ENCODE peak calls at places on chromosomes 4 and X, in eight cellular contexts. One of them, this sample, is unnamed.
A peak's percentile ranks its signal among the peaks of the same experiment; 100 is the strongest.

GRCh38 chrX:48695524-48695875 is 1.0 kb upstream of the SUV39H1 start:
- DNase-seq in CD8-positive, alpha-beta T cell: no peak
- DNase-seq in lung: no peak
- DNase-seq in PC-3: peak; percentile 11
- DNase-seq in ascending aorta: no peak
- DNase-seq in cardiac muscle cell: no peak
- DNase-seq in transverse colon: no peak
- DNase-seq in PC-9: no peak
- DNase-seq in this sample: no peak

GRCh38 chr4:17578482-17578891 is 1.5 kb downstream of the LAP3 start:
- DNase-seq in PC-9: no peak
- DNase-seq in lung: no peak
- DNase-seq in transverse colon: no peak
- DNase-seq in CD8-positive, alpha-beta T cell: no peak
- DNase-seq in ascending aorta: no peak
- DNase-seq in cardiac muscle cell: no peak
- DNase-seq in PC-3: peak; percentile 1
- DNase-seq in this sample: no peak

GRCh38 chrX:150361777-150362351 is 1.3 kb upstream of the MAMLD1 start:
- DNase-seq in PC-3: peak; percentile 36
- DNase-seq in transverse colon: no peak
- DNase-seq in ascending aorta: no peak
- DNase-seq in CD8-positive, alpha-beta T cell: peak; percentile 55
- DNase-seq in cardiac muscle cell: no peak
- DNase-seq in lung: peak; percentile 25
- DNase-seq in PC-9: no peak
- DNase-seq in this sample: no peak

GRCh38 chr4:38170800-38171199 is 210.6 kb downstream of the PTTG2 start:
- DNase-seq in PC-3: peak; percentile 13
- DNase-seq in lung: no peak
- DNase-seq in CD8-positive, alpha-beta T cell: no peak
- DNase-seq in transverse colon: no peak
- DNase-seq in ascending aorta: no peak
- DNase-seq in PC-9: no peak
- DNase-seq in cardiac muscle cell: no peak
- DNase-seq in this sample: no peak

GRCh38 chrX:34299451-34299967 is 167.4 kb upstream of the FAM47A start:
- DNase-seq in PC-9: no peak
- DNase-seq in transverse colon: no peak
- DNase-seq in CD8-positive, alpha-beta T cell: no peak
- DNase-seq in PC-3: no peak
- DNase-seq in ascending aorta: no peak
- DNase-seq in lung: no peak
- DNase-seq in cardiac muscle cell: no peak
- DNase-seq in this sample: no peak

GRCh38 chrX:154712781-154713391 is 38.0 kb downstream of the GAB3 start:
- DNase-seq in CD8-positive, alpha-beta T cell: peak; percentile 58
- DNase-seq in ascending aorta: no peak
- DNase-seq in PC-9: peak; percentile 64
- DNase-seq in transverse colon: no peak
- DNase-seq in PC-3: peak; percentile 83
- DNase-seq in cardiac muscle cell: no peak
- DNase-seq in lung: no peak
- DNase-seq in this sample: no peak

GRCh38 chrX:133965321-133965720 is 20.1 kb downstream of the GPC3 start:
- DNase-seq in CD8-positive, alpha-beta T cell: no peak
- DNase-seq in ascending aorta: no peak
- DNase-seq in PC-3: no peak
- DNase-seq in PC-9: no peak
- DNase-seq in cardiac muscle cell: no peak
- DNase-seq in transverse colon: no peak
- DNase-seq in lung: no peak
- DNase-seq in this sample: no peak

GRCh38 chrX:38871129-38872029 is 70.1 kb downstream of the MID1IP1 start:
- DNase-seq in CD8-positive, alpha-beta T cell: no peak
- DNase-seq in ascending aorta: no peak
- DNase-seq in PC-9: no peak
- DNase-seq in PC-3: no peak
- DNase-seq in cardiac muscle cell: no peak
- DNase-seq in transverse colon: no peak
- DNase-seq in lung: no peak
- DNase-seq in this sample: no peak

GRCh38 chr4:44016582-44017421 is 431.8 kb downstream of the KCTD8 start:
- DNase-seq in CD8-positive, alpha-beta T cell: no peak
- DNase-seq in cardiac muscle cell: no peak
- DNase-seq in PC-9: no peak
- DNase-seq in PC-3: no peak
- DNase-seq in transverse colon: no peak
- DNase-seq in ascending aorta: no peak
- DNase-seq in lung: no peak
- DNase-seq in this sample: no peak

GRCh38 chrX:154355776-154356140 is 18.7 kb downstream of the FLNA start:
- DNase-seq in cardiac muscle cell: no peak
- DNase-seq in PC-3: no peak
- DNase-seq in ascending aorta: no peak
- DNase-seq in lung: no peak
- DNase-seq in CD8-positive, alpha-beta T cell: no peak
- DNase-seq in transverse colon: no peak
- DNase-seq in PC-9: no peak
- DNase-seq in this sample: no peak

GRCh38 chr4:64230709-64231310 is 178.4 kb downstream of the TECRL start:
- DNase-seq in CD8-positive, alpha-beta T cell: no peak
- DNase-seq in cardiac muscle cell: peak; percentile 28
- DNase-seq in PC-3: peak; percentile 15
- DNase-seq in ascending aorta: no peak
- DNase-seq in lung: no peak
- DNase-seq in PC-9: no peak
- DNase-seq in transverse colon: no peak
- DNase-seq in this sample: no peak

GRCh38 chr4:108725457-108725856 is 37.4 kb downstream of the ETNPPL start:
- DNase-seq in lung: no peak
- DNase-seq in CD8-positive, alpha-beta T cell: no peak
- DNase-seq in PC-9: no peak
- DNase-seq in transverse colon: no peak
- DNase-seq in PC-3: peak; percentile 12
- DNase-seq in ascending aorta: no peak
- DNase-seq in cardiac muscle cell: no peak
- DNase-seq in this sample: no peak

GRCh38 chr4:156968479-156968984 is 3.1 kb downstream of the PDGFC start:
- DNase-seq in cardiac muscle cell: peak; percentile 69
- DNase-seq in transverse colon: peak; percentile 70
- DNase-seq in ascending aorta: peak; percentile 85
- DNase-seq in lung: peak; percentile 71
- DNase-seq in PC-9: peak; percentile 38
- DNase-seq in CD8-positive, alpha-beta T cell: no peak
- DNase-seq in PC-3: peak; percentile 81
- DNase-seq in this sample: no peak

GRCh38 chr4:3043272-3044020 is 30.9 kb downstream of the HTT-AS start:
- DNase-seq in transverse colon: no peak
- DNase-seq in PC-3: no peak
- DNase-seq in lung: no peak
- DNase-seq in CD8-positive, alpha-beta T cell: no peak
- DNase-seq in cardiac muscle cell: no peak
- DNase-seq in PC-9: no peak
- DNase-seq in ascending aorta: peak; percentile 40
- DNase-seq in this sample: no peak

GRCh38 chr4:3040447-3041191 is 33.7 kb downstream of the HTT-AS start:
- DNase-seq in PC-9: no peak
- DNase-seq in transverse colon: no peak
- DNase-seq in lung: no peak
- DNase-seq in cardiac muscle cell: no peak
- DNase-seq in PC-3: no peak
- DNase-seq in CD8-positive, alpha-beta T cell: no peak
- DNase-seq in ascending aorta: peak; percentile 58
- DNase-seq in this sample: no peak

GRCh38 chr4:3039706-3040366 is 34.5 kb downstream of the HTT-AS start:
- DNase-seq in transverse colon: no peak
- DNase-seq in PC-3: no peak
- DNase-seq in cardiac muscle cell: no peak
- DNase-seq in ascending aorta: peak; percentile 40
- DNase-seq in PC-9: no peak
- DNase-seq in lung: no peak
- DNase-seq in CD8-positive, alpha-beta T cell: no peak
- DNase-seq in this sample: no peak

GRCh38 chr4:3042226-3042625 is 32.1 kb downstream of the HTT-AS start:
- DNase-seq in PC-3: no peak
- DNase-seq in transverse colon: no peak
- DNase-seq in lung: no peak
- DNase-seq in ascending aorta: peak; percentile 45
- DNase-seq in PC-9: no peak
- DNase-seq in CD8-positive, alpha-beta T cell: no peak
- DNase-seq in cardiac muscle cell: no peak
- DNase-seq in this sample: no peak

DNA sequence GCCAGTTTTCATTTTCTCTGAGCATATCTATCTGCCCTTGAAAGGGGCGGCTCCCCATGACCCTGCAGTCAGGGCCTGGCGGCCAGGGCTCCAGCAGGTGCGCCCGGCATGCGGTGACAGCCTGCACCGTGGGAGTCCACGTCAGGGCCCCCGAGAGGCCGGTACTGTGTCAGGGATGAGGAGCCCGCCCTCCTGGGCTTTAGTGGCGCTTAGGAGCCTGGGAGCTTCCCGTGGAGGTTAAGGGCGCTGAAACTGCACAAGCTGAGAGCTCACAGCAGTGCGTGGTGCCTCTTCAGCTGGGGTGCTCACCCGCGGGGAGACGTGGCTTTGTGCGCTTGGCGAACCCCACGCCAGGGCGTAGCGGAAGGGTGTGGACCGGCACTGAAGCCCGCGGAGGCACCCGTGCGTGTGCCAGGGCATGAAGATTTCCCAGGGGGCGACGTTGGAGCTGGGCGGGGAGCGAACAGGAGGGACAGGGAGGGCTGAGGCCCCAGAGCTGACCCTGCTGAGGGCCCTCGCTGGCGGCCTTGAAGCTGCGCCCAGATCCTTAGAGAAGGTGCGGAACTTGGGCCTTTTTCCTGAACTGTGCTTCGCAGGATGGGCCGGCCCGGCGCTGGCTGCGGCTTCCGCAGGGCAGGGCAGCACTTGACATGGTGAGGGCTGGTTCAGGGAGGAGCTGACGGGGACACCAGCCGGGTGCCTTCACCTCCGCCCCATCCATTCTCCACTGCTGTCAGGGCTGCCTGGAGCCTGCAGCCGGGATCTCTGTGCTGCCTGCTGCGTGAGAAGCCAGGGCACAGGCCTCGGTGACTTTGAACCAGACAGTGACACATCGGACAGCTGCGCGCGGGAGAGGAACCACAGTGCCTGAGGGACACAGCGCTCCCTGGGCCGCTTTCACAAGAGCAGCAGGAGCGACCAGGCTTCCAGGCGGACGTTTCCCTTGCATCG is 32.9 kb downstream of the HTT-AS start:
- DNase-seq in CD8-positive, alpha-beta T cell: peak; percentile 71
- DNase-seq in lung: peak; percentile 69
- DNase-seq in PC-9: peak; percentile 68
- DNase-seq in cardiac muscle cell: no peak
- DNase-seq in PC-3: peak; percentile 63
- DNase-seq in ascending aorta: peak; percentile 79
- DNase-seq in transverse colon: peak; percentile 58
- DNase-seq in this sample: no peak
- TF ChIP-seq CTCF in CD8-positive, alpha-beta T cell: no peak
- TF ChIP-seq CTCF in lung: no peak
- TF ChIP-seq CTCF in PC-9: no peak
- TF ChIP-seq CTCF in cardiac muscle cell: no peak
- TF ChIP-seq CTCF in PC-3: no peak
- TF ChIP-seq CTCF in ascending aorta: no peak
- TF ChIP-seq CTCF in transverse colon: no peak
- TF ChIP-seq CTCF in this sample: no peak

GRCh38 chr4:13922873-13923645 is 295.5 kb upstream of the BOD1L1 start:
- DNase-seq in ascending aorta: no peak
- DNase-seq in transverse colon: no peak
- DNase-seq in lung: no peak
- DNase-seq in PC-3: no peak
- DNase-seq in PC-9: no peak
- DNase-seq in CD8-positive, alpha-beta T cell: no peak
- DNase-seq in cardiac muscle cell: no peak
- DNase-seq in this sample: no peak

GRCh38 chr4:13920901-13921300 is 293.4 kb upstream of the BOD1L1 start:
- DNase-seq in lung: no peak
- DNase-seq in PC-9: peak; percentile 97
- DNase-seq in CD8-positive, alpha-beta T cell: no peak
- DNase-seq in PC-3: peak; percentile 97
- DNase-seq in transverse colon: peak; percentile 24
- DNase-seq in ascending aorta: peak; percentile 69
- DNase-seq in cardiac muscle cell: no peak
- DNase-seq in this sample: peak; percentile 100

GRCh38 chr4:13920111-13920875 is 292.8 kb upstream of the BOD1L1 start:
- DNase-seq in PC-3: peak; percentile 82
- DNase-seq in PC-9: peak; percentile 94
- DNase-seq in lung: no peak
- DNase-seq in ascending aorta: no peak
- DNase-seq in transverse colon: no peak
- DNase-seq in cardiac muscle cell: no peak
- DNase-seq in CD8-positive, alpha-beta T cell: no peak
- DNase-seq in this sample: no peak

GRCh38 chr4:13922459-13922858 is 294.9 kb upstream of the BOD1L1 start:
- DNase-seq in lung: no peak
- DNase-seq in transverse colon: no peak
- DNase-seq in ascending aorta: no peak
- DNase-seq in cardiac muscle cell: no peak
- DNase-seq in PC-9: no peak
- DNase-seq in CD8-positive, alpha-beta T cell: no peak
- DNase-seq in PC-3: no peak
- DNase-seq in this sample: no peak

GRCh38 chr4:13921805-13922204 is 294.3 kb upstream of the BOD1L1 start:
- DNase-seq in cardiac muscle cell: no peak
- DNase-seq in transverse colon: no peak
- DNase-seq in ascending aorta: no peak
- DNase-seq in CD8-positive, alpha-beta T cell: no peak
- DNase-seq in PC-3: no peak
- DNase-seq in PC-9: no peak
- DNase-seq in lung: no peak
- DNase-seq in this sample: no peak
- H3K27ac ChIP-seq in cardiac muscle cell: no peak overlapping the region
- H3K27ac ChIP-seq in transverse colon: peak overlapping the region; percentile 39
- H3K27ac ChIP-seq in ascending aorta: no peak overlapping the region
- H3K27ac ChIP-seq in CD8-positive, alpha-beta T cell: no peak overlapping the region
- H3K27ac ChIP-seq in PC-3: peak overlapping the region; percentile 93
- H3K27ac ChIP-seq in PC-9: peak overlapping the region; percentile 99
- H3K27ac ChIP-seq in lung: no peak overlapping the region
- H3K27ac ChIP-seq in this sample: peak overlapping the region; percentile 96

DNA sequence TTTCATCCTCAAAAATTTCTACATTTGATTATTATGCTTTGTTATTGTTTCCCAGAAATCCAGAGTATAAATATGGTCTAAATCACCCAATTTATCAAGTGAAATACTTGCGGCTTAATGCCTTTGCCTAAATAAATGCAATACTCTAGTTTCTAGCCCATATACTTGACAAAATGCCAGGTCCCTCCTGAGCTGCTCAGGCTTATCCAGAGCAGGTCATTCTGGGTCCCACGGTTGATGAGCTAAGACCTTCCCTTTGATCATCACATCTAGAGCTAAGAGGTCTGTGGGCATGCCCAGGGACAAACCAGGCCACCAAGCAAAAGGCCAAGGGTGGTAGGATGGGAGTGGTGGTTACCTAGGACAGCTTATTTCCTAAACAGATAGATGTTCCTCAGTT is 180.1 kb downstream of the SMIM20 start:
- DNase-seq in ascending aorta: no peak
- DNase-seq in lung: no peak
- DNase-seq in cardiac muscle cell: no peak
- DNase-seq in PC-3: no peak
- DNase-seq in transverse colon: no peak
- DNase-seq in CD8-positive, alpha-beta T cell: no peak
- DNase-seq in PC-9: no peak
- DNase-seq in this sample: peak; percentile 55
- H3K9me3 ChIP-seq in ascending aorta: no peaks in the 10 kb centered on the region
- H3K9me3 ChIP-seq in lung: peaks cover 19% of the 10 kb centered on the region
- H3K9me3 ChIP-seq in cardiac muscle cell: no peaks in the 10 kb centered on the region
- H3K9me3 ChIP-seq in PC-3: peaks cover 5% of the 10 kb centered on the region
- H3K9me3 ChIP-seq in transverse colon: peaks cover 5% of the 10 kb centered on the region
- H3K9me3 ChIP-seq in CD8-positive, alpha-beta T cell: no peaks in the 10 kb centered on the region
- H3K9me3 ChIP-seq in PC-9: peaks cover 4% of the 10 kb centered on the region
- H3K9me3 ChIP-seq in this sample: peaks cover 3% of the 10 kb centered on the region

GRCh38 chrX:41335590-41336331 is 1.8 kb downstream of the DDX3X start:
- DNase-seq in CD8-positive, alpha-beta T cell: no peak
- DNase-seq in PC-3: peak; percentile 10
- DNase-seq in cardiac muscle cell: no peak
- DNase-seq in ascending aorta: no peak
- DNase-seq in transverse colon: no peak
- DNase-seq in PC-9: no peak
- DNase-seq in lung: no peak
- DNase-seq in this sample: no peak
- TF ChIP-seq CTCF in CD8-positive, alpha-beta T cell: no peak
- TF ChIP-seq CTCF in PC-3: no peak
- TF ChIP-seq CTCF in cardiac muscle cell: no peak
- TF ChIP-seq CTCF in ascending aorta: no peak
- TF ChIP-seq CTCF in transverse colon: no peak
- TF ChIP-seq CTCF in PC-9: no peak
- TF ChIP-seq CTCF in lung: no peak
- TF ChIP-seq CTCF in this sample: no peak

This sample was measured in AG04450.